ENCODE peak calls at places on chromosomes 7 and 10, in ten cellular contexts. One of them, this sample, is unnamed.

GRCh38 chr7:24881622-24882021 is 98.4 kb downstream of the OSBPL3 start:
- DNase-seq in SHP77: no peak
- DNase-seq in SIG-M5: no peak
- DNase-seq in activated CD4-positive, CD25-positive, alpha-beta regulatory T cell: no peak
- DNase-seq in SK-MEL-5: peak; percentile 54
- DNase-seq in RPMI7951: peak; percentile 49
- DNase-seq in GM12891: no peak
- DNase-seq in tibial artery: no peak
- DNase-seq in activated T-cell treated with anti-CD3 and anti-CD28 coated beads, Interleukin-2, amount 50 U/mL, for 72 hours: no peak
- DNase-seq in naive B cell: no peak
- DNase-seq in this sample: no peak

GRCh38 chr7:33893377-33893776 is 12.0 kb upstream of the BMPER start:
- DNase-seq in SHP77: peak; percentile 47
- DNase-seq in SIG-M5: no peak
- DNase-seq in activated CD4-positive, CD25-positive, alpha-beta regulatory T cell: no peak
- DNase-seq in SK-MEL-5: no peak
- DNase-seq in RPMI7951: peak; percentile 79
- DNase-seq in GM12891: no peak
- DNase-seq in tibial artery: no peak
- DNase-seq in activated T-cell treated with anti-CD3 and anti-CD28 coated beads, Interleukin-2, amount 50 U/mL, for 72 hours: no peak
- DNase-seq in naive B cell: no peak
- DNase-seq in this sample: no peak

GRCh38 chr7:17721736-17722285 is 218.5 kb downstream of the SNX13 start:
- DNase-seq in SHP77: no peak
- DNase-seq in SIG-M5: no peak
- DNase-seq in activated CD4-positive, CD25-positive, alpha-beta regulatory T cell: no peak
- DNase-seq in SK-MEL-5: no peak
- DNase-seq in RPMI7951: no peak
- DNase-seq in GM12891: no peak
- DNase-seq in tibial artery: no peak
- DNase-seq in activated T-cell treated with anti-CD3 and anti-CD28 coated beads, Interleukin-2, amount 50 U/mL, for 72 hours: no peak
- DNase-seq in naive B cell: no peak
- DNase-seq in this sample: no peak

GRCh38 chr10:131824371-131825149 is 76.2 kb upstream of the PPP2R2D start:
- DNase-seq in SHP77: no peak
- DNase-seq in SIG-M5: no peak
- DNase-seq in activated CD4-positive, CD25-positive, alpha-beta regulatory T cell: no peak
- DNase-seq in SK-MEL-5: no peak
- DNase-seq in RPMI7951: no peak
- DNase-seq in GM12891: no peak
- DNase-seq in tibial artery: no peak
- DNase-seq in activated T-cell treated with anti-CD3 and anti-CD28 coated beads, Interleukin-2, amount 50 U/mL, for 72 hours: no peak
- DNase-seq in naive B cell: no peak
- DNase-seq in this sample: no peak

GRCh38 chr10:16644146-16644545 is 122.5 kb upstream of the C1QL3 start:
- DNase-seq in SHP77: no peak
- DNase-seq in SIG-M5: no peak
- DNase-seq in activated CD4-positive, CD25-positive, alpha-beta regulatory T cell: no peak
- DNase-seq in SK-MEL-5: no peak
- DNase-seq in RPMI7951: peak; percentile 61
- DNase-seq in GM12891: no peak
- DNase-seq in tibial artery: no peak
- DNase-seq in activated T-cell treated with anti-CD3 and anti-CD28 coated beads, Interleukin-2, amount 50 U/mL, for 72 hours: no peak
- DNase-seq in naive B cell: no peak
- DNase-seq in this sample: no peak

GRCh38 chr7:29610031-29610490 is 46.4 kb downstream of the PRR15 start:
- DNase-seq in SHP77: no peak
- DNase-seq in SIG-M5: no peak
- DNase-seq in activated CD4-positive, CD25-positive, alpha-beta regulatory T cell: no peak
- DNase-seq in SK-MEL-5: no peak
- DNase-seq in RPMI7951: no peak
- DNase-seq in GM12891: no peak
- DNase-seq in tibial artery: no peak
- DNase-seq in activated T-cell treated with anti-CD3 and anti-CD28 coated beads, Interleukin-2, amount 50 U/mL, for 72 hours: no peak
- DNase-seq in naive B cell: no peak
- DNase-seq in this sample: no peak

GRCh38 chr7:105325225-105325904 is 63.4 kb downstream of the SRPK2 start:
- DNase-seq in SHP77: no peak
- DNase-seq in SIG-M5: no peak
- DNase-seq in activated CD4-positive, CD25-positive, alpha-beta regulatory T cell: no peak
- DNase-seq in SK-MEL-5: no peak
- DNase-seq in RPMI7951: no peak
- DNase-seq in GM12891: no peak
- DNase-seq in tibial artery: no peak
- DNase-seq in activated T-cell treated with anti-CD3 and anti-CD28 coated beads, Interleukin-2, amount 50 U/mL, for 72 hours: no peak
- DNase-seq in naive B cell: peak; percentile 27
- DNase-seq in this sample: no peak

GRCh38 chr7:149144996-149145850 is 2.0 kb upstream of the ZNF398 start:
- DNase-seq in SHP77: no peak
- DNase-seq in SIG-M5: no peak
- DNase-seq in activated CD4-positive, CD25-positive, alpha-beta regulatory T cell: no peak
- DNase-seq in SK-MEL-5: no peak
- DNase-seq in RPMI7951: no peak
- DNase-seq in GM12891: no peak
- DNase-seq in tibial artery: no peak
- DNase-seq in activated T-cell treated with anti-CD3 and anti-CD28 coated beads, Interleukin-2, amount 50 U/mL, for 72 hours: no peak
- DNase-seq in naive B cell: no peak
- DNase-seq in this sample: peak; percentile 79

GRCh38 chr7:13879994-13880686 is 109.3 kb downstream of the ETV1 start:
- DNase-seq in SHP77: no peak
- DNase-seq in SIG-M5: no peak
- DNase-seq in activated CD4-positive, CD25-positive, alpha-beta regulatory T cell: no peak
- DNase-seq in SK-MEL-5: no peak
- DNase-seq in RPMI7951: peak; percentile 92
- DNase-seq in GM12891: no peak
- DNase-seq in tibial artery: no peak
- DNase-seq in activated T-cell treated with anti-CD3 and anti-CD28 coated beads, Interleukin-2, amount 50 U/mL, for 72 hours: no peak
- DNase-seq in naive B cell: no peak
- DNase-seq in this sample: no peak

GRCh38 chr10:101193210-101193609 is 36.1 kb downstream of the LBX1 start:
- DNase-seq in SHP77: no peak
- DNase-seq in SIG-M5: no peak
- DNase-seq in activated CD4-positive, CD25-positive, alpha-beta regulatory T cell: no peak
- DNase-seq in SK-MEL-5: no peak
- DNase-seq in RPMI7951: no peak
- DNase-seq in GM12891: no peak
- DNase-seq in tibial artery: no peak
- DNase-seq in activated T-cell treated with anti-CD3 and anti-CD28 coated beads, Interleukin-2, amount 50 U/mL, for 72 hours: no peak
- DNase-seq in naive B cell: no peak
- DNase-seq in this sample: no peak

GRCh38 chr10:90087197-90088007 is 386.0 kb downstream of the KIF20B start:
- DNase-seq in SHP77: no peak
- DNase-seq in SIG-M5: no peak
- DNase-seq in activated CD4-positive, CD25-positive, alpha-beta regulatory T cell: no peak
- DNase-seq in SK-MEL-5: no peak
- DNase-seq in RPMI7951: peak; percentile 92
- DNase-seq in GM12891: peak; percentile 24
- DNase-seq in tibial artery: no peak
- DNase-seq in activated T-cell treated with anti-CD3 and anti-CD28 coated beads, Interleukin-2, amount 50 U/mL, for 72 hours: peak; percentile 19
- DNase-seq in naive B cell: peak; percentile 13
- DNase-seq in this sample: no peak

GRCh38 chr10:102627446-102628293 is 16.6 kb upstream of the TRIM8 start:
- DNase-seq in SHP77: peak; percentile 19
- DNase-seq in SIG-M5: no peak
- DNase-seq in activated CD4-positive, CD25-positive, alpha-beta regulatory T cell: no peak
- DNase-seq in SK-MEL-5: no peak
- DNase-seq in RPMI7951: peak; percentile 75
- DNase-seq in GM12891: no peak
- DNase-seq in tibial artery: peak; percentile 80
- DNase-seq in activated T-cell treated with anti-CD3 and anti-CD28 coated beads, Interleukin-2, amount 50 U/mL, for 72 hours: no peak
- DNase-seq in naive B cell: no peak
- DNase-seq in this sample: no peak

GRCh38 chr7:137440434-137440830 is 96.9 kb upstream of the PTN start:
- DNase-seq in SHP77: no peak
- DNase-seq in SIG-M5: no peak
- DNase-seq in activated CD4-positive, CD25-positive, alpha-beta regulatory T cell: no peak
- DNase-seq in SK-MEL-5: peak; percentile 78
- DNase-seq in RPMI7951: peak; percentile 60
- DNase-seq in GM12891: no peak
- DNase-seq in tibial artery: no peak
- DNase-seq in activated T-cell treated with anti-CD3 and anti-CD28 coated beads, Interleukin-2, amount 50 U/mL, for 72 hours: no peak
- DNase-seq in naive B cell: no peak
- DNase-seq in this sample: no peak

GRCh38 chr7:151971829-151972228 is 15.6 kb downstream of the GALNTL5 start:
- DNase-seq in SHP77: no peak
- DNase-seq in SIG-M5: no peak
- DNase-seq in activated CD4-positive, CD25-positive, alpha-beta regulatory T cell: no peak
- DNase-seq in SK-MEL-5: no peak
- DNase-seq in RPMI7951: no peak
- DNase-seq in GM12891: no peak
- DNase-seq in tibial artery: no peak
- DNase-seq in activated T-cell treated with anti-CD3 and anti-CD28 coated beads, Interleukin-2, amount 50 U/mL, for 72 hours: no peak
- DNase-seq in naive B cell: no peak
- DNase-seq in this sample: no peak

GRCh38 chr7:23570592-23571200 is 26.5 kb upstream of the CCDC126 start:
- DNase-seq in SHP77: peak; percentile 84
- DNase-seq in SIG-M5: no peak
- DNase-seq in activated CD4-positive, CD25-positive, alpha-beta regulatory T cell: peak; percentile 26
- DNase-seq in SK-MEL-5: peak; percentile 93
- DNase-seq in RPMI7951: peak; percentile 82
- DNase-seq in GM12891: peak; percentile 53
- DNase-seq in tibial artery: peak; percentile 83
- DNase-seq in activated T-cell treated with anti-CD3 and anti-CD28 coated beads, Interleukin-2, amount 50 U/mL, for 72 hours: peak; percentile 80
- DNase-seq in naive B cell: peak; percentile 58
- DNase-seq in this sample: peak; percentile 13

GRCh38 chr7:2996141-2996540 is 47.5 kb downstream of the CARD11 start:
- DNase-seq in SHP77: no peak
- DNase-seq in SIG-M5: no peak
- DNase-seq in activated CD4-positive, CD25-positive, alpha-beta regulatory T cell: no peak
- DNase-seq in SK-MEL-5: no peak
- DNase-seq in RPMI7951: no peak
- DNase-seq in GM12891: no peak
- DNase-seq in tibial artery: peak; percentile 41
- DNase-seq in activated T-cell treated with anti-CD3 and anti-CD28 coated beads, Interleukin-2, amount 50 U/mL, for 72 hours: no peak
- DNase-seq in naive B cell: no peak
- DNase-seq in this sample: no peak

GRCh38 chr7:1233328-1234048 is 816 bp downstream of the UNCX start:
- DNase-seq in SHP77: no peak
- DNase-seq in SIG-M5: no peak
- DNase-seq in activated CD4-positive, CD25-positive, alpha-beta regulatory T cell: no peak
- DNase-seq in SK-MEL-5: no peak
- DNase-seq in RPMI7951: no peak
- DNase-seq in GM12891: no peak
- DNase-seq in tibial artery: no peak
- DNase-seq in activated T-cell treated with anti-CD3 and anti-CD28 coated beads, Interleukin-2, amount 50 U/mL, for 72 hours: no peak
- DNase-seq in naive B cell: no peak
- DNase-seq in this sample: no peak

GRCh38 chr7:51236470-51237127 is 80.0 kb downstream of the COBL start:
- DNase-seq in SHP77: no peak
- DNase-seq in SIG-M5: no peak
- DNase-seq in activated CD4-positive, CD25-positive, alpha-beta regulatory T cell: no peak
- DNase-seq in SK-MEL-5: no peak
- DNase-seq in RPMI7951: no peak
- DNase-seq in GM12891: no peak
- DNase-seq in tibial artery: no peak
- DNase-seq in activated T-cell treated with anti-CD3 and anti-CD28 coated beads, Interleukin-2, amount 50 U/mL, for 72 hours: no peak
- DNase-seq in naive B cell: no peak
- DNase-seq in this sample: no peak

GRCh38 chr10:17910144-17910789 is 41.5 kb upstream of the SLC39A12 start:
- DNase-seq in SHP77: peak; percentile 20
- DNase-seq in SIG-M5: no peak
- DNase-seq in activated CD4-positive, CD25-positive, alpha-beta regulatory T cell: no peak
- DNase-seq in SK-MEL-5: peak; percentile 60
- DNase-seq in RPMI7951: peak; percentile 58
- DNase-seq in GM12891: no peak
- DNase-seq in tibial artery: no peak
- DNase-seq in activated T-cell treated with anti-CD3 and anti-CD28 coated beads, Interleukin-2, amount 50 U/mL, for 72 hours: no peak
- DNase-seq in naive B cell: peak; percentile 13
- DNase-seq in this sample: no peak

GRCh38 chr10:79445217-79445707 is at the start of gene ZCCHC24:
- DNase-seq in SHP77: no peak
- DNase-seq in SIG-M5: no peak
- DNase-seq in activated CD4-positive, CD25-positive, alpha-beta regulatory T cell: no peak
- DNase-seq in SK-MEL-5: peak; percentile 19
- DNase-seq in RPMI7951: no peak
- DNase-seq in GM12891: peak; percentile 96
- DNase-seq in tibial artery: peak; percentile 80
- DNase-seq in activated T-cell treated with anti-CD3 and anti-CD28 coated beads, Interleukin-2, amount 50 U/mL, for 72 hours: no peak
- DNase-seq in naive B cell: no peak
- DNase-seq in this sample: no peak

GRCh38 chr7:101862280-101863220 is 45.1 kb downstream of the CUX1 start:
- DNase-seq in SHP77: peak; percentile 22
- DNase-seq in SIG-M5: no peak
- DNase-seq in activated CD4-positive, CD25-positive, alpha-beta regulatory T cell: no peak
- DNase-seq in SK-MEL-5: no peak
- DNase-seq in RPMI7951: no peak
- DNase-seq in GM12891: no peak
- DNase-seq in tibial artery: no peak
- DNase-seq in activated T-cell treated with anti-CD3 and anti-CD28 coated beads, Interleukin-2, amount 50 U/mL, for 72 hours: no peak
- DNase-seq in naive B cell: no peak
- DNase-seq in this sample: no peak

GRCh38 chr10:76257816-76258215 is 826.4 kb downstream of the LRMDA start:
- DNase-seq in SHP77: no peak
- DNase-seq in SIG-M5: no peak
- DNase-seq in activated CD4-positive, CD25-positive, alpha-beta regulatory T cell: no peak
- DNase-seq in SK-MEL-5: no peak
- DNase-seq in RPMI7951: no peak
- DNase-seq in GM12891: no peak
- DNase-seq in tibial artery: no peak
- DNase-seq in activated T-cell treated with anti-CD3 and anti-CD28 coated beads, Interleukin-2, amount 50 U/mL, for 72 hours: no peak
- DNase-seq in naive B cell: no peak
- DNase-seq in this sample: no peak

GRCh38 chr7:14936530-14936929 is 34.0 kb upstream of the DGKB start:
- DNase-seq in SHP77: no peak
- DNase-seq in SIG-M5: no peak
- DNase-seq in activated CD4-positive, CD25-positive, alpha-beta regulatory T cell: no peak
- DNase-seq in SK-MEL-5: no peak
- DNase-seq in RPMI7951: no peak
- DNase-seq in GM12891: no peak
- DNase-seq in tibial artery: no peak
- DNase-seq in activated T-cell treated with anti-CD3 and anti-CD28 coated beads, Interleukin-2, amount 50 U/mL, for 72 hours: no peak
- DNase-seq in naive B cell: no peak
- DNase-seq in this sample: no peak

GRCh38 chr7:155371884-155372781 is 74.5 kb downstream of the INSIG1 start:
- DNase-seq in SHP77: no peak
- DNase-seq in SIG-M5: no peak
- DNase-seq in activated CD4-positive, CD25-positive, alpha-beta regulatory T cell: no peak
- DNase-seq in SK-MEL-5: no peak
- DNase-seq in RPMI7951: no peak
- DNase-seq in GM12891: peak; percentile 53
- DNase-seq in tibial artery: no peak
- DNase-seq in activated T-cell treated with anti-CD3 and anti-CD28 coated beads, Interleukin-2, amount 50 U/mL, for 72 hours: peak; percentile 42
- DNase-seq in naive B cell: no peak
- DNase-seq in this sample: no peak

GRCh38 chr7:139944248-139944647 is 115.2 kb downstream of the TBXAS1 start:
- DNase-seq in SHP77: no peak
- DNase-seq in SIG-M5: no peak
- DNase-seq in activated CD4-positive, CD25-positive, alpha-beta regulatory T cell: no peak
- DNase-seq in SK-MEL-5: no peak
- DNase-seq in RPMI7951: no peak
- DNase-seq in GM12891: no peak
- DNase-seq in tibial artery: no peak
- DNase-seq in activated T-cell treated with anti-CD3 and anti-CD28 coated beads, Interleukin-2, amount 50 U/mL, for 72 hours: no peak
- DNase-seq in naive B cell: no peak
- DNase-seq in this sample: no peak

GRCh38 chr7:55964261-55964801 is at the start of gene NIPSNAP2:
- DNase-seq in SHP77: peak; percentile 69
- DNase-seq in SIG-M5: no peak
- DNase-seq in activated CD4-positive, CD25-positive, alpha-beta regulatory T cell: peak; percentile 44
- DNase-seq in SK-MEL-5: peak; percentile 64
- DNase-seq in RPMI7951: peak; percentile 76
- DNase-seq in GM12891: peak; percentile 79
- DNase-seq in tibial artery: peak; percentile 76
- DNase-seq in activated T-cell treated with anti-CD3 and anti-CD28 coated beads, Interleukin-2, amount 50 U/mL, for 72 hours: peak; percentile 87
- DNase-seq in naive B cell: peak; percentile 64
- DNase-seq in this sample: peak; percentile 61

GRCh38 chr7:27948856-27949255 is 208.9 kb downstream of the TAX1BP1 start:
- DNase-seq in SHP77: no peak
- DNase-seq in SIG-M5: no peak
- DNase-seq in activated CD4-positive, CD25-positive, alpha-beta regulatory T cell: no peak
- DNase-seq in SK-MEL-5: no peak
- DNase-seq in RPMI7951: no peak
- DNase-seq in GM12891: no peak
- DNase-seq in tibial artery: no peak
- DNase-seq in activated T-cell treated with anti-CD3 and anti-CD28 coated beads, Interleukin-2, amount 50 U/mL, for 72 hours: no peak
- DNase-seq in naive B cell: no peak
- DNase-seq in this sample: no peak

GRCh38 chr10:70307096-70307495 is 23.3 kb upstream of the NPFFR1 start:
- DNase-seq in SHP77: no peak
- DNase-seq in SIG-M5: no peak
- DNase-seq in activated CD4-positive, CD25-positive, alpha-beta regulatory T cell: no peak
- DNase-seq in SK-MEL-5: no peak
- DNase-seq in RPMI7951: no peak
- DNase-seq in GM12891: no peak
- DNase-seq in tibial artery: no peak
- DNase-seq in activated T-cell treated with anti-CD3 and anti-CD28 coated beads, Interleukin-2, amount 50 U/mL, for 72 hours: no peak
- DNase-seq in naive B cell: no peak
- DNase-seq in this sample: no peak